ENCODE peak calls at places on chromosomes 5 and 9, in ten cellular contexts. G is Panc1, U is WTC11, E is cardiac muscle cell, W is GM06990, X is GM12865, Z is BE2C, I is RWPE1, S is hepatocyte, O is pancreas. L is an unnamed sample.

GRCh38 chr9:91515074-91515687 is 91.5 kb upstream of the NFIL3 start:
- DNase-seq in O (no peak), Z (no peak), U (no peak), X (peak), S (peak), I (no peak), W (peak), E (peak), G (peak), L (peak)

GRCh38 chr5:159849437-159850191 is 66.7 kb upstream of the ADRA1B start:
- DNase-seq in O (no peak), W (no peak), G (no peak), X (no peak), Z (no peak), I (peak), S (no peak), U (no peak), E (peak), L (no peak)

GRCh38 chr9:133273819-133274218 is 1.2 kb downstream of the ABO start:
- DNase-seq in U (no peak), O (no peak), W (no peak), Z (no peak), S (no peak), G (no peak), E (no peak), I (no peak), X (no peak), L (no peak)

GRCh38 chr5:123371575-123372179 is 51.5 kb downstream of the CEP120 start:
- DNase-seq in G (no peak), Z (peak), S (peak), W (no peak), O (peak), U (peak), X (peak), E (peak), I (peak), L (no peak)

GRCh38 chr5:83433891-83434290 is 37.7 kb upstream of the VCAN start:
- DNase-seq in I (no peak), U (no peak), W (no peak), Z (no peak), X (no peak), G (no peak), O (no peak), S (no peak), E (no peak), L (no peak)

GRCh38 chr5:96868603-96869371 is 7.5 kb upstream of the ERAP2 start:
- DNase-seq in W (no peak), X (peak), I (peak), S (peak), O (no peak), Z (peak), E (peak), U (no peak), G (peak), L (peak)

GRCh38 chr9:35549466-35549865 is 55.6 kb upstream of the TESK1 start:
- DNase-seq in G (no peak), U (no peak), S (no peak), X (no peak), I (no peak), W (no peak), O (no peak), Z (no peak), E (no peak), L (no peak)

GRCh38 chr5:115170128-115170923 is 618 bp upstream of the TRIM36 start:
- DNase-seq in G (no peak), Z (no peak), U (peak), I (no peak), O (peak), X (peak), E (no peak), S (no peak), W (no peak), L (no peak)

GRCh38 chr9:128056887-128057723 is 10.0 kb downstream of the NAIF1 start:
- DNase-seq in I (no peak), O (peak), Z (no peak), E (no peak), X (no peak), S (no peak), U (no peak), G (no peak), W (no peak), L (no peak)

GRCh38 chr5:18366234-18366633 is 732.0 kb downstream of the TAF11L14 start:
- DNase-seq in Z (no peak), E (no peak), W (no peak), O (no peak), X (no peak), G (no peak), S (no peak), U (no peak), I (no peak), L (no peak)

GRCh38 chr9:71885467-71885866 is 25.5 kb downstream of the ABHD17B start:
- DNase-seq in O (no peak), U (no peak), G (no peak), S (no peak), E (no peak), Z (no peak), I (no peak), X (no peak), W (no peak), L (no peak)

GRCh38 chr5:35464757-35465156 is 152.9 kb upstream of the SPEF2 start:
- DNase-seq in W (no peak), S (no peak), O (no peak), U (no peak), Z (no peak), E (no peak), X (no peak), G (no peak), I (no peak), L (no peak)

GRCh38 chr5:10400411-10400810 is 41.3 kb upstream of the ROPN1L start:
- DNase-seq in O (no peak), S (no peak), Z (no peak), E (no peak), X (no peak), U (no peak), I (no peak), W (no peak), G (no peak), L (no peak)

GRCh38 chr5:78005021-78005785 is 229.1 kb upstream of the TBCA start:
- DNase-seq in W (no peak), E (peak), O (no peak), U (no peak), Z (no peak), I (no peak), G (no peak), S (no peak), X (no peak), L (no peak)

GRCh38 chr9:95499847-95500246 is 16.9 kb downstream of the PTCH1 start:
- DNase-seq in U (no peak), E (no peak), G (no peak), O (no peak), Z (no peak), X (no peak), W (no peak), I (no peak), S (no peak), L (no peak)

GRCh38 chr9:127119319-127119709 is 3.1 kb downstream of the ANGPTL2 start:
- DNase-seq in Z (no peak), X (no peak), E (no peak), S (no peak), W (no peak), O (no peak), I (no peak), G (no peak), U (no peak), L (no peak)

GRCh38 chr9:129561594-129562281 is 59.2 kb downstream of the C9orf50 start:
- DNase-seq in U (no peak), O (no peak), S (no peak), W (no peak), G (no peak), Z (peak), I (no peak), E (peak), X (no peak), L (no peak)

GRCh38 chr9:112777914-112778313 is 27.4 kb downstream of the SNX30 start:
- DNase-seq in X (peak), S (no peak), E (no peak), G (no peak), Z (no peak), U (no peak), I (no peak), W (no peak), O (no peak), L (no peak)

GRCh38 chr9:84271887-84272556 is 68.5 kb downstream of the SLC28A3 start:
- DNase-seq in O (no peak), E (peak), Z (peak), X (no peak), I (no peak), G (no peak), W (no peak), S (no peak), U (no peak), L (no peak)

GRCh38 chr5:130024006-130024405 is 119.7 kb downstream of the CHSY3 start:
- DNase-seq in Z (no peak), W (no peak), O (no peak), G (no peak), E (no peak), U (no peak), X (no peak), I (no peak), S (no peak), L (no peak)

GRCh38 chr9:106575903-106576755 is 286.8 kb upstream of the ZNF462 start:
- DNase-seq in X (no peak), G (no peak), Z (no peak), E (no peak), I (no peak), W (no peak), U (no peak), O (no peak), S (no peak), L (no peak)

GRCh38 chr9:124357591-124358361 is 57.5 kb downstream of the PSMB7 start:
- DNase-seq in O (no peak), S (no peak), X (peak), E (no peak), W (peak), I (no peak), G (no peak), U (no peak), Z (no peak), L (peak)

GRCh38 chr5:94240616-94241287 is 377.7 kb downstream of the KIAA0825 start:
- DNase-seq in S (peak), U (no peak), Z (peak), W (no peak), E (peak), I (no peak), O (no peak), G (no peak), X (no peak), L (no peak)

GRCh38 chr5:76403963-76404693 is 1.0 kb downstream of the IQGAP2 start:
- DNase-seq in S (peak), Z (peak), X (peak), O (peak), U (no peak), G (no peak), I (no peak), E (no peak), W (peak), L (peak)

GRCh38 chr5:176410486-176411180 is 5.7 kb downstream of the CLTB start:
- DNase-seq in G (no peak), O (peak), U (no peak), I (peak), W (no peak), E (no peak), X (no peak), Z (no peak), S (no peak), L (no peak)

GRCh38 chr9:16342621-16343020 is 527.8 kb downstream of the BNC2 start:
- DNase-seq in E (no peak), S (no peak), U (no peak), G (no peak), Z (no peak), X (no peak), O (no peak), I (no peak), W (no peak), L (no peak)

GRCh38 chr9:122261469-122261881 is 3.2 kb downstream of the RBM18 start:
- DNase-seq in S (peak), O (no peak), I (peak), E (peak), G (no peak), Z (peak), U (no peak), W (no peak), X (no peak), L (no peak)

GRCh38 chr5:14816999-14817761 is 54.4 kb downstream of the ANKH start:
- DNase-seq in Z (no peak), X (no peak), U (no peak), E (peak), W (no peak), I (peak), O (no peak), S (no peak), G (no peak), L (no peak)

GRCh38 chr9:72948906-72949582 is 3.8 kb downstream of the ALDH1A1 start:
- DNase-seq in W (no peak), I (no peak), O (no peak), S (no peak), E (no peak), X (no peak), G (no peak), Z (no peak), U (no peak), L (no peak)

GRCh38 chr5:156326718-156327259 is at the start of gene SGCD:
- DNase-seq in G (no peak), Z (no peak), I (no peak), U (no peak), E (peak), W (no peak), O (peak), X (no peak), S (peak), L (no peak)

GRCh38 chr9:137417161-137418021 is 5.6 kb downstream of the EXD3 start:
- DNase-seq in W (peak), S (no peak), U (peak), O (peak), G (no peak), I (no peak), X (peak), Z (peak), E (no peak), L (no peak)

GRCh38 chr5:151296478-151296830 is 7.1 kb downstream of the SLC36A3 start:
- DNase-seq in W (no peak), E (no peak), U (no peak), O (no peak), Z (no peak), X (no peak), S (no peak), I (no peak), G (no peak), L (no peak)

GRCh38 chr9:4986783-4987182 is 1.7 kb downstream of the JAK2 start:
- DNase-seq in Z (no peak), S (no peak), O (no peak), G (no peak), W (no peak), X (no peak), I (no peak), U (no peak), E (no peak), L (no peak)

GRCh38 chr5:76403713-76403962 is 553 bp downstream of the IQGAP2 start:
- DNase-seq in G (no peak), W (peak), E (peak), I (peak), U (peak), Z (no peak), S (no peak), X (no peak), O (no peak), L (no peak)

GRCh38 chr5:178432421-178433272 is 157.5 kb downstream of the COL23A1 start:
- DNase-seq in E (no peak), S (no peak), W (no peak), G (no peak), Z (no peak), O (peak), I (no peak), X (no peak), U (no peak), L (no peak)

GRCh38 chr5:108629779-108630178 is 117.9 kb upstream of the FER start:
- DNase-seq in U (no peak), O (no peak), E (no peak), W (no peak), Z (no peak), S (no peak), I (no peak), X (no peak), G (no peak), L (no peak)
- TF ChIP-seq CTCF in U (no peak), O (no peak), E (no peak), W (no peak), Z (no peak), S (no peak), I (no peak), X (no peak), G (no peak), L (no peak)

GRCh38 chr9:136372006-136372405 is 1.5 kb downstream of the CARD9 start:
- DNase-seq in I (no peak), O (no peak), W (no peak), E (no peak), S (no peak), U (no peak), G (no peak), X (no peak), Z (no peak), L (no peak)

GRCh38 chr9:136373300-136374182 is at the start of gene CARD9:
- DNase-seq in G (no peak), W (no peak), I (no peak), S (no peak), O (no peak), E (no peak), X (no peak), U (no peak), Z (peak), L (peak)

GRCh38 chr9:136370687-136371530 is 2.6 kb downstream of the CARD9 start:
- DNase-seq in X (no peak), W (no peak), O (no peak), E (no peak), G (no peak), Z (no peak), S (no peak), U (no peak), I (no peak), L (no peak)

GRCh38 chr9:136374183-136374575 is 710 bp upstream of the CARD9 start:
- DNase-seq in G (no peak), X (no peak), S (no peak), O (no peak), U (no peak), W (no peak), Z (no peak), E (no peak), I (no peak), L (no peak)

GRCh38 chr9:136372561-136373299 is 739 bp downstream of the CARD9 start:
- DNase-seq in Z (peak), G (no peak), W (no peak), U (peak), I (peak), S (peak), O (no peak), E (peak), X (no peak), L (no peak)
- TF ChIP-seq CTCF in Z (peak), G (no peak), W (peak), U (no peak), I (no peak), S (peak), O (no peak), E (peak), X (no peak), L (peak)

GRCh38 chr5:6392571-6392970 is 14.2 kb upstream of the MED10 start:
- DNase-seq in O (no peak), G (no peak), E (no peak), I (no peak), X (no peak), Z (no peak), S (no peak), U (no peak), W (no peak), L (no peak)
- TF ChIP-seq CTCF in O (no peak), G (no peak), E (no peak), I (no peak), X (no peak), Z (no peak), S (no peak), U (no peak), W (no peak), L (no peak)

DNA sequence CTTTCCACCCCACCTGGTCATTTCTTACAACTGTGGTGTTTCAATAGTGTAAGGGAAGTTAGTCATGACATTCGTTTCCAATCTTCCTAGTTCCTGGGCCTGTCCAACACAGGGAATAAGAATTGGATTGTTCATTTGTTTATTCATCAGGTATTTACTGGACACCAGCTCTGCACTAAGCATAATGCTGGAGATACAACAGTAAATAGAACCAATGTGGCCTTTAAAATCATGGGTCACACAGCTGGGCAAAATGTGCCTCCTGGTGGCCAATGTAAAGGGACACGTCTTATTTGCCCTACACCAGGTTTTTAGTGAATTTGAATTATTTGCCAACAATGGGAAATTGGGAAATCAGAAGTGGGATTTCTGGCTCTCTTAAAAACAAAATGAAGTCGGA is 10.4 kb downstream of the ABLIM3 start:
- DNase-seq in X (no peak), W (no peak), I (no peak), U (no peak), S (no peak), E (peak), Z (no peak), G (no peak), O (no peak), L (no peak)
- TF ChIP-seq CTCF in X (no peak), W (peak), I (no peak), U (no peak), S (peak), E (peak), Z (peak), G (peak), O (no peak), L (no peak)

GRCh38 chr5:116750626-116751188 is 176.1 kb upstream of the SEMA6A start:
- DNase-seq in Z (no peak), X (no peak), O (no peak), W (no peak), U (no peak), G (no peak), E (no peak), S (no peak), I (no peak), L (no peak)

GRCh38 chr5:116746668-116747067 is 172.0 kb upstream of the SEMA6A start:
- DNase-seq in X (no peak), O (no peak), Z (no peak), S (no peak), W (no peak), G (no peak), U (no peak), I (no peak), E (no peak), L (no peak)

GRCh38 chr5:116751684-116752083 is 177.1 kb upstream of the SEMA6A start:
- DNase-seq in E (no peak), U (no peak), I (no peak), O (no peak), S (no peak), Z (no peak), G (no peak), X (no peak), W (no peak), L (no peak)

GRCh38 chr5:116747881-116748280 is 173.3 kb upstream of the SEMA6A start:
- DNase-seq in Z (no peak), X (no peak), I (no peak), G (no peak), O (no peak), W (no peak), E (peak), S (peak), U (no peak), L (no peak)
- TF ChIP-seq CTCF in Z (no peak), X (no peak), I (no peak), G (no peak), O (no peak), W (no peak), E (no peak), S (no peak), U (no peak), L (no peak)

GRCh38 chr9:32581512-32582143 is 8.7 kb upstream of the NDUFB6 start:
- DNase-seq in W (no peak), S (peak), U (no peak), Z (peak), O (no peak), E (peak), G (no peak), I (peak), X (peak), L (peak)
- TF ChIP-seq CTCF in W (peak), S (peak), U (no peak), Z (peak), O (peak), E (peak), G (peak), I (peak), X (peak), L (peak)

DNA sequence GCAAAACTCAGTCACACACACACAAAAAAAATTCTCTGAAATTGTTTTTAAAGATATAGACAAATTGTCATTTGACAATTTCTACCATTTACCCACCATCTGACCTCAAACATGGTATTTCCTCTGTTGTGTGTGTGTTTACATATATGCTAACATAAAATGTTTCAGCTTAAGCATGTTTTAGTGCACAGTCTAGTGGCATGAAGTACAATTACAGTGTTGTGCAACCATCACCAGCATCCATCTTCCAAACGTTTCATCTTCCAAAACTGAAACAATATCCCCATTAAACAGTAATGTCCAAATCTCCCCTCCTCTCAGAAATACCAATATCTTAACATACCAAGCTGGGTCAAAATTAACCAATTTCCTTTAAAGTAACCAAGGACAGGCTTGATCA is 65.2 kb downstream of the MYO10 start:
- DNase-seq in G (no peak), E (no peak), O (no peak), S (no peak), W (no peak), U (no peak), I (no peak), Z (no peak), X (no peak), L (no peak)
- TF ChIP-seq CTCF in G (no peak), E (no peak), O (no peak), S (no peak), W (no peak), U (no peak), I (no peak), Z (no peak), X (no peak), L (no peak)

GRCh38 chr5:139294372-139295165 is 1.0 kb downstream of the MATR3 start:
- DNase-seq in I (peak), S (peak), Z (peak), W (peak), U (peak), X (peak), O (peak), E (peak), G (no peak), L (no peak)

GRCh38 chr5:139293504-139294371 is at the start of gene MATR3:
- DNase-seq in X (peak), E (peak), O (peak), Z (peak), W (peak), G (peak), U (peak), S (peak), I (peak), L (peak)

GRCh38 chr5:139295692-139296091 is 2.2 kb downstream of the MATR3 start:
- DNase-seq in G (no peak), Z (no peak), I (no peak), S (no peak), W (no peak), E (no peak), O (no peak), U (no peak), X (no peak), L (no peak)

GRCh38 chr5:139291051-139291450 is 2.5 kb upstream of the MATR3 start:
- DNase-seq in E (no peak), S (no peak), X (no peak), I (no peak), U (no peak), G (no peak), O (no peak), Z (no peak), W (no peak), L (no peak)

GRCh38 chr5:139293199-139293503 is 389 bp upstream of the MATR3 start:
- DNase-seq in S (no peak), X (no peak), I (no peak), W (no peak), U (no peak), O (no peak), G (no peak), E (no peak), Z (no peak), L (no peak)
- TF ChIP-seq CTCF in S (no peak), X (no peak), I (no peak), W (no peak), U (no peak), O (no peak), G (no peak), E (no peak), Z (no peak), L (no peak)